ENCODE peak calls at places on chromosomes 1 and 21, in six cellular contexts. F is heart left ventricle, L is IMR-90, R is RWPE1, I is kidney, Y is type B pancreatic cell. X is an unnamed sample.

GRCh38 chr1:231242516-231243198 is 1.6 kb downstream of the GNPAT start:
- DNase-seq in Y (no peak), F (no peak), L (peak; percentile 34), R (peak; percentile 5), I (no peak), X (peak; percentile 31)

GRCh38 chr1:25338188-25338981 is at the start of gene TMEM50A:
- DNase-seq in L (peak; percentile 79), I (peak; percentile 96), F (peak; percentile 96), Y (peak; percentile 94), R (peak; percentile 90), X (peak; percentile 90)

GRCh38 chr1:228142616-228143203 is 2.6 kb downstream of the GUK1 start:
- DNase-seq in F (no peak), R (no peak), L (no peak), I (no peak), Y (no peak), X (no peak)

GRCh38 chr1:10508511-10508951 is 33.8 kb downstream of the PEX14 start:
- DNase-seq in F (no peak), Y (no peak), R (no peak), L (peak; percentile 57), I (peak; percentile 66), X (no peak)

GRCh38 chr21:16176570-16176969 is 446.8 kb downstream of the USP25 start:
- DNase-seq in F (no peak), L (no peak), Y (no peak), R (no peak), I (no peak), X (no peak)

GRCh38 chr1:86448670-86449069 is 20.1 kb upstream of the CLCA1 start:
- DNase-seq in I (no peak), L (no peak), R (no peak), F (no peak), Y (no peak), X (no peak)

GRCh38 chr1:236904874-236905741 is 99.1 kb downstream of the MT1HL1 start:
- DNase-seq in I (no peak), F (no peak), R (peak; percentile 87), Y (no peak), L (peak; percentile 94), X (peak; percentile 85)

GRCh38 chr1:164651378-164651951 is 92.5 kb downstream of the PBX1 start:
- DNase-seq in F (no peak), L (peak; percentile 25), I (no peak), R (no peak), Y (no peak), X (no peak)

GRCh38 chr1:29312469-29313466 is 76.4 kb downstream of the PTPRU start:
- DNase-seq in R (no peak), F (peak; percentile 34), L (no peak), Y (no peak), I (no peak), X (no peak)

GRCh38 chr1:19209439-19209989 is 552 bp downstream of the UBR4 start:
- DNase-seq in I (no peak), F (no peak), Y (no peak), L (peak; percentile 61), R (peak; percentile 34), X (peak; percentile 7)

GRCh38 chr1:84892657-84893618 is at the start of gene LPAR3:
- DNase-seq in I (peak; percentile 68), R (peak; percentile 39), Y (no peak), L (no peak), F (peak; percentile 74), X (no peak)

GRCh38 chr1:99786751-99787501 is 20.5 kb upstream of the FRRS1 start:
- DNase-seq in F (no peak), L (no peak), R (no peak), I (no peak), Y (no peak), X (no peak)

GRCh38 chr1:201624741-201625646 is 86.1 kb downstream of the NAV1 start:
- DNase-seq in Y (no peak), L (peak; percentile 98), I (peak; percentile 7), F (no peak), R (no peak), X (peak; percentile 96)
- TF ChIP-seq CTCF in Y (no peak), L (peak; percentile 59), I (no peak), F (no peak), R (no peak), X (peak; percentile 63)

DNA sequence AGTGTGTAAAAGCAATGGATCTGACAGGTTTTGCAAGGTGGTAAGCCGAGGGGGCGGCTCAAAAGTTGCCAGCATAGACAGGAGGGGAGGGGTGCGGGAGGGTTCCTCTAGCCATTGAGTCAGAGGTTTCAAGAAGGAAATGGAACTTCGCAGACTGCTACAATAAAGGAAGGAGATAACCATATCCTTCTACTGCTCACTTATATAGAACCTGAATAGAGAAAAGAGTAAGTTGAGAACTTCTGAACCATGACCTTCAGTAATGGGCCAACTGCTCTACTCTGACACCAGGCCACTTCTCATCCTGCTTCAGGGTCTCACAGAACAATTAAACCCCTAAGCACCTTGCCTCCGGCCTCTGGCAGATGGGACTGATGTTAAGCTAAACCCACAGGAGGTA is 26.3 kb upstream of the BCAR3 start:
- DNase-seq in F (no peak), Y (no peak), L (no peak), I (no peak), R (no peak), X (no peak)
- TF ChIP-seq CTCF in F (no peak), Y (no peak), L (no peak), I (no peak), R (no peak), X (no peak)

GRCh38 chr1:64251971-64252370 is 48.5 kb downstream of the UBE2U start:
- DNase-seq in Y (no peak), F (no peak), I (no peak), R (no peak), L (no peak), X (no peak)
- TF ChIP-seq CTCF in Y (no peak), F (no peak), I (no peak), R (no peak), L (no peak), X (peak; percentile 35)

GRCh38 chr21:42654179-42654912 is 925 bp downstream of the PDE9A start:
- DNase-seq in L (no peak), F (peak; percentile 61), Y (no peak), R (no peak), I (peak; percentile 74), X (no peak)
- TF ChIP-seq CTCF in L (no peak), F (no peak), Y (no peak), R (no peak), I (no peak), X (no peak)

X was measured in HFFc6.